ENCODE peak calls at places on chromosome 12, in four cellular contexts. One of them, this sample, is unnamed.

GRCh38 chr12:103751171-103751570 is 89.9 kb downstream of the NT5DC3 start:
- DNase-seq in GM12878: no peak
- DNase-seq in HepG2: no peak
- DNase-seq in SK-N-SH: no peak
- DNase-seq in this sample: no peak

GRCh38 chr12:76764856-76765255 is 941 bp downstream of the ZDHHC17 start:
- DNase-seq in GM12878: no peak
- DNase-seq in HepG2: peak
- DNase-seq in SK-N-SH: peak
- DNase-seq in this sample: no peak

GRCh38 chr12:38384816-38385491 is 68.4 kb downstream of the ALG10B start:
- DNase-seq in GM12878: no peak
- DNase-seq in HepG2: peak
- DNase-seq in SK-N-SH: peak
- DNase-seq in this sample: peak

GRCh38 chr12:65994318-65994717 is 136.2 kb downstream of the LLPH start:
- DNase-seq in GM12878: no peak
- DNase-seq in HepG2: no peak
- DNase-seq in SK-N-SH: no peak
- DNase-seq in this sample: no peak

GRCh38 chr12:62466018-62466595 is 519 bp upstream of the MON2 start:
- DNase-seq in GM12878: no peak
- DNase-seq in HepG2: peak
- DNase-seq in SK-N-SH: peak
- DNase-seq in this sample: peak

GRCh38 chr12:52293926-52294325 is 2.6 kb upstream of the KRT81 start:
- DNase-seq in GM12878: no peak
- DNase-seq in HepG2: no peak
- DNase-seq in SK-N-SH: no peak
- DNase-seq in this sample: no peak

GRCh38 chr12:107514887-107515445 is 170.6 kb upstream of the PWP1 start:
- DNase-seq in GM12878: no peak
- DNase-seq in HepG2: peak
- DNase-seq in SK-N-SH: no peak
- DNase-seq in this sample: no peak

GRCh38 chr12:101927042-101927441 is 49.7 kb downstream of the DRAM1 start:
- DNase-seq in GM12878: no peak
- DNase-seq in HepG2: no peak
- DNase-seq in SK-N-SH: no peak
- DNase-seq in this sample: no peak

GRCh38 chr12:1640630-1641234 is 11.7 kb downstream of the WNT5B start:
- DNase-seq in GM12878: no peak
- DNase-seq in HepG2: no peak
- DNase-seq in SK-N-SH: no peak
- DNase-seq in this sample: no peak

GRCh38 chr12:53098354-53098981 is 1.0 kb downstream of the IGFBP6 start:
- DNase-seq in GM12878: no peak
- DNase-seq in HepG2: no peak
- DNase-seq in SK-N-SH: no peak
- DNase-seq in this sample: no peak

GRCh38 chr12:43158126-43158525 is 393.9 kb downstream of the ADAMTS20 start:
- DNase-seq in GM12878: no peak
- DNase-seq in HepG2: no peak
- DNase-seq in SK-N-SH: no peak
- DNase-seq in this sample: no peak

GRCh38 chr12:125346361-125346760 is 281.1 kb downstream of the AACS start:
- DNase-seq in GM12878: no peak
- DNase-seq in HepG2: no peak
- DNase-seq in SK-N-SH: no peak
- DNase-seq in this sample: peak

GRCh38 chr12:94753071-94753779 is 102.9 kb upstream of the TMCC3 start:
- DNase-seq in GM12878: no peak
- DNase-seq in HepG2: no peak
- DNase-seq in SK-N-SH: no peak
- DNase-seq in this sample: no peak

GRCh38 chr12:81128930-81129554 is 51.2 kb downstream of the ACSS3 start:
- DNase-seq in GM12878: peak
- DNase-seq in HepG2: peak
- DNase-seq in SK-N-SH: peak
- DNase-seq in this sample: no peak

GRCh38 chr12:1922985-1923384 is 4.5 kb upstream of the CACNA2D4 start:
- DNase-seq in GM12878: no peak
- DNase-seq in HepG2: no peak
- DNase-seq in SK-N-SH: no peak
- DNase-seq in this sample: no peak

GRCh38 chr12:94491489-94491888 is 31.8 kb upstream of the CEP83 start:
- DNase-seq in GM12878: no peak
- DNase-seq in HepG2: no peak
- DNase-seq in SK-N-SH: no peak
- DNase-seq in this sample: no peak

GRCh38 chr12:72442217-72442616 is 170.0 kb downstream of the TRHDE start:
- DNase-seq in GM12878: no peak
- DNase-seq in HepG2: no peak
- DNase-seq in SK-N-SH: no peak
- DNase-seq in this sample: no peak

GRCh38 chr12:119748512-119748911 is 80.6 kb downstream of the PRKAB1 start:
- DNase-seq in GM12878: no peak
- DNase-seq in HepG2: no peak
- DNase-seq in SK-N-SH: no peak
- DNase-seq in this sample: no peak

GRCh38 chr12:114167431-114167830 is 201.3 kb upstream of the RBM19 start:
- DNase-seq in GM12878: no peak
- DNase-seq in HepG2: no peak
- DNase-seq in SK-N-SH: no peak
- DNase-seq in this sample: no peak

GRCh38 chr12:69274861-69275260 is 35.5 kb downstream of the CPSF6 start:
- DNase-seq in GM12878: no peak
- DNase-seq in HepG2: no peak
- DNase-seq in SK-N-SH: no peak
- DNase-seq in this sample: no peak

GRCh38 chr12:106358410-106359241 is 1.1 kb downstream of the POLR3B start:
- DNase-seq in GM12878: no peak
- DNase-seq in HepG2: peak
- DNase-seq in SK-N-SH: peak
- DNase-seq in this sample: no peak

GRCh38 chr12:117685115-117685926 is 283.5 kb downstream of the KSR2 start:
- DNase-seq in GM12878: no peak
- DNase-seq in HepG2: peak
- DNase-seq in SK-N-SH: peak
- DNase-seq in this sample: peak

GRCh38 chr12:71312767-71313375 is 126.7 kb upstream of the LGR5 start:
- DNase-seq in GM12878: no peak
- DNase-seq in HepG2: no peak
- DNase-seq in SK-N-SH: no peak
- DNase-seq in this sample: no peak

GRCh38 chr12:12807970-12808702 is 5.0 kb upstream of the DDX47 start:
- DNase-seq in GM12878: peak
- DNase-seq in HepG2: no peak
- DNase-seq in SK-N-SH: no peak
- DNase-seq in this sample: no peak

GRCh38 chr12:131473261-131473660 is 237.6 kb upstream of the SFSWAP start:
- DNase-seq in GM12878: no peak
- DNase-seq in HepG2: no peak
- DNase-seq in SK-N-SH: no peak
- DNase-seq in this sample: no peak

GRCh38 chr12:112820796-112821195 is 29.2 kb downstream of the RPH3A start:
- DNase-seq in GM12878: no peak
- DNase-seq in HepG2: no peak
- DNase-seq in SK-N-SH: no peak
- DNase-seq in this sample: no peak

GRCh38 chr12:110776410-110776809 is 33.7 kb upstream of the PPP1CC start:
- DNase-seq in GM12878: peak
- DNase-seq in HepG2: no peak
- DNase-seq in SK-N-SH: no peak
- DNase-seq in this sample: no peak

GRCh38 chr12:123077298-123078113 is 73.4 kb downstream of the PITPNM2 start:
- DNase-seq in GM12878: no peak
- DNase-seq in HepG2: no peak
- DNase-seq in SK-N-SH: no peak
- DNase-seq in this sample: no peak

GRCh38 chr12:56462565-56462964 is 5.8 kb upstream of the SPRYD4 start:
- DNase-seq in GM12878: no peak
- DNase-seq in HepG2: no peak
- DNase-seq in SK-N-SH: no peak
- DNase-seq in this sample: no peak

GRCh38 chr12:31362759-31363415 is 36.9 kb upstream of the SINHCAF start:
- DNase-seq in GM12878: peak
- DNase-seq in HepG2: peak
- DNase-seq in SK-N-SH: no peak
- DNase-seq in this sample: peak

GRCh38 chr12:48894271-48894670 is 28.6 kb upstream of the RND1 start:
- DNase-seq in GM12878: no peak
- DNase-seq in HepG2: no peak
- DNase-seq in SK-N-SH: no peak
- DNase-seq in this sample: no peak

GRCh38 chr12:44532940-44533339 is 343.2 kb downstream of the NELL2 start:
- DNase-seq in GM12878: no peak
- DNase-seq in HepG2: no peak
- DNase-seq in SK-N-SH: no peak
- DNase-seq in this sample: no peak

GRCh38 chr12:24838531-24838950 is 110.4 kb downstream of the BCAT1 start:
- DNase-seq in GM12878: peak
- DNase-seq in HepG2: no peak
- DNase-seq in SK-N-SH: peak
- DNase-seq in this sample: no peak
- TF ChIP-seq TCF12 in GM12878: peak
- TF ChIP-seq TCF12 in HepG2: no peak
- TF ChIP-seq TCF12 in SK-N-SH: no peak
- TF ChIP-seq TCF12 in this sample: no peak

DNA sequence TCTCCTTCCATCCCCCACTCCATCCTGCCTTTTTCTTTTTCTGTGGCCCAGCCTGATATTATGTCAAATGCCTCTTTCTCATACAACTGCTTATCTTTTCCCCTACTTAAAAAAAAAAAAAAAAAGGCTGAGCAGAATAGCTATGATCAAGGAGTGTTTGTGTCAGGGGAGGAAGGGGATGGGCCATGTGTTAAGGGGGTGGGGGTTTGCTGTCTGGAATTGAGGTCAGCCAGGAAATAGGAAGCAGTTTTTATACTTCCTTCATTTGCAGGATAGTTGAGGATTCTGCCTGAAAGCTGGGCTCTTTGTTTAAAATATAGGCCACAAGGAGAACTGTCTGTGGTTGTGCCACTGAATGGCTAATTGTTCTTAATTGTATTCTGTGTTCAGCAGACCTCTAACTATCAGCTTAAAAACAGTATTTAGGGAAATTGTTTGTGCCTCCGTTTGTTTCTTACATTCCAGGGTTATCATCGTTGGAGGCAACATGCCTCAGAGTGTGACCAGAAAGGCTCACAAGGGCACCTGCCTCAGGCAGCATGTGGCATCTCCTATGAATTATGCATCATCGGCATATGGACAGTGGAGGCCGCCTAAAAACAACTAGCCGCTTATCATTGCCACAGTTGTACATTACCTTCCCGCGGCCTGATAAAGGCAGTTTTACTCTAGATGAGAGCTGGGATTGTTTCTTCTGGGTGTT is 95.9 kb downstream of the SRGAP1 start:
- DNase-seq in GM12878: no peak
- DNase-seq in HepG2: no peak
- DNase-seq in SK-N-SH: peak
- DNase-seq in this sample: no peak
- TF ChIP-seq TCF12 in GM12878: no peak
- TF ChIP-seq TCF12 in HepG2: no peak
- TF ChIP-seq TCF12 in SK-N-SH: no peak
- TF ChIP-seq TCF12 in this sample: no peak

DNA sequence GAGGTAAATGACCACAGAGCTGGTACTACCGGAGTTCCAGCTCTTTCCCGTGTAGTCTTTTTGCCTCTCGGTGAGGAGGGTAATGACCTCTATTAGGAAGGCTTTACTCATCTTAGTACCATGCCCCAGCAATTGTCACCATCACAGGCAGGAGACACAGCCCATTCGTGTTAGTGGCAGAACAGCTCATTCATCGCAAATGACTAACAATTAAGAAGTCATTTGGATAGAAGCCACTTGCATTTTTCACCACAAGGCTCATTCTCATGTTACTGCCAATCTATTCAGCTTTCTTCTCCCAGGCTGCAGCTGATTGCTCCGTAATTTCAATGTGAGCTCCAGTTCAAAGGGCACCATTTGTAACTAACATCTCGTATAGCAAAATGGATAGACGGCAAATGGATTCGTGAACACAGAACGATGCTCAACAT is 718.8 kb upstream of the TMEM132C start:
- DNase-seq in GM12878: no peak
- DNase-seq in HepG2: no peak
- DNase-seq in SK-N-SH: no peak
- DNase-seq in this sample: no peak
- TF ChIP-seq TCF12 in GM12878: no peak
- TF ChIP-seq TCF12 in HepG2: no peak
- TF ChIP-seq TCF12 in SK-N-SH: no peak
- TF ChIP-seq TCF12 in this sample: no peak

GRCh38 chr12:8556748-8557147 is 16.0 kb upstream of the CLEC4E start:
- DNase-seq in GM12878: no peak
- DNase-seq in HepG2: no peak
- DNase-seq in SK-N-SH: no peak
- DNase-seq in this sample: no peak

GRCh38 chr12:8549381-8549780 is 8.7 kb upstream of the CLEC4E start:
- DNase-seq in GM12878: no peak
- DNase-seq in HepG2: no peak
- DNase-seq in SK-N-SH: no peak
- DNase-seq in this sample: no peak

GRCh38 chr12:8554451-8555195 is 13.9 kb upstream of the CLEC4E start:
- DNase-seq in GM12878: no peak
- DNase-seq in HepG2: no peak
- DNase-seq in SK-N-SH: no peak
- DNase-seq in this sample: no peak

GRCh38 chr12:8548192-8548591 is 7.5 kb upstream of the CLEC4E start:
- DNase-seq in GM12878: no peak
- DNase-seq in HepG2: no peak
- DNase-seq in SK-N-SH: no peak
- DNase-seq in this sample: no peak

GRCh38 chr12:8553088-8553627 is 12.5 kb upstream of the CLEC4E start:
- DNase-seq in GM12878: no peak
- DNase-seq in HepG2: no peak
- DNase-seq in SK-N-SH: no peak
- DNase-seq in this sample: no peak
- TF ChIP-seq TCF12 in GM12878: no peak
- TF ChIP-seq TCF12 in HepG2: no peak
- TF ChIP-seq TCF12 in SK-N-SH: no peak
- TF ChIP-seq TCF12 in this sample: no peak

GRCh38 chr12:58414398-58414871 is 473.1 kb downstream of the ATP23 start:
- DNase-seq in GM12878: no peak
- DNase-seq in HepG2: no peak
- DNase-seq in SK-N-SH: no peak
- DNase-seq in this sample: no peak
- TF ChIP-seq TCF12 in GM12878: no peak
- TF ChIP-seq TCF12 in HepG2: no peak
- TF ChIP-seq TCF12 in SK-N-SH: no peak
- TF ChIP-seq TCF12 in this sample: no peak

This sample was measured in H1.